ENCODE peak calls at places on chromosomes 16 and 17, in nine cellular contexts. One of them, this sample, is unnamed.

GRCh38 chr16:70706948-70707465 is 21.2 kb upstream of the MTSS2 start:
- DNase-seq in omental fat pad: no peak
- DNase-seq in brain microvascular endothelial cell: peak
- DNase-seq in BJ: peak
- DNase-seq in CD8-positive, alpha-beta T cell: peak
- DNase-seq in progenitor cell of endocrine pancreas: no peak
- DNase-seq in ovary: peak
- DNase-seq in tibial nerve: no peak
- DNase-seq in left lung: no peak
- DNase-seq in this sample: no peak

GRCh38 chr17:75892556-75893224 is 4.1 kb downstream of the TRIM65 start:
- DNase-seq in omental fat pad: no peak
- DNase-seq in brain microvascular endothelial cell: no peak
- DNase-seq in BJ: no peak
- DNase-seq in CD8-positive, alpha-beta T cell: no peak
- DNase-seq in progenitor cell of endocrine pancreas: no peak
- DNase-seq in ovary: no peak
- DNase-seq in tibial nerve: no peak
- DNase-seq in left lung: no peak
- DNase-seq in this sample: no peak

GRCh38 chr17:38459556-38459955 is 31.3 kb downstream of the ARHGAP23 start:
- DNase-seq in omental fat pad: no peak
- DNase-seq in brain microvascular endothelial cell: no peak
- DNase-seq in BJ: no peak
- DNase-seq in CD8-positive, alpha-beta T cell: no peak
- DNase-seq in progenitor cell of endocrine pancreas: no peak
- DNase-seq in ovary: no peak
- DNase-seq in tibial nerve: no peak
- DNase-seq in left lung: no peak
- DNase-seq in this sample: no peak

GRCh38 chr17:81193470-81194224 is 27.6 kb upstream of the AATK start:
- DNase-seq in omental fat pad: no peak
- DNase-seq in brain microvascular endothelial cell: no peak
- DNase-seq in BJ: no peak
- DNase-seq in CD8-positive, alpha-beta T cell: no peak
- DNase-seq in progenitor cell of endocrine pancreas: no peak
- DNase-seq in ovary: no peak
- DNase-seq in tibial nerve: no peak
- DNase-seq in left lung: peak
- DNase-seq in this sample: no peak

GRCh38 chr16:57132470-57132869 is 40.1 kb downstream of the CPNE2 start:
- DNase-seq in omental fat pad: no peak
- DNase-seq in brain microvascular endothelial cell: no peak
- DNase-seq in BJ: no peak
- DNase-seq in CD8-positive, alpha-beta T cell: no peak
- DNase-seq in progenitor cell of endocrine pancreas: no peak
- DNase-seq in ovary: no peak
- DNase-seq in tibial nerve: no peak
- DNase-seq in left lung: peak
- DNase-seq in this sample: no peak

GRCh38 chr17:56176101-56176500 is 22.8 kb downstream of the ANKFN1 start:
- DNase-seq in omental fat pad: no peak
- DNase-seq in brain microvascular endothelial cell: no peak
- DNase-seq in BJ: no peak
- DNase-seq in CD8-positive, alpha-beta T cell: no peak
- DNase-seq in progenitor cell of endocrine pancreas: no peak
- DNase-seq in ovary: no peak
- DNase-seq in tibial nerve: no peak
- DNase-seq in left lung: no peak
- DNase-seq in this sample: no peak

GRCh38 chr16:22232277-22233049 is 26.4 kb downstream of the EEF2K start:
- DNase-seq in omental fat pad: no peak
- DNase-seq in brain microvascular endothelial cell: peak
- DNase-seq in BJ: no peak
- DNase-seq in CD8-positive, alpha-beta T cell: no peak
- DNase-seq in progenitor cell of endocrine pancreas: no peak
- DNase-seq in ovary: no peak
- DNase-seq in tibial nerve: no peak
- DNase-seq in left lung: no peak
- DNase-seq in this sample: no peak

GRCh38 chr17:56793506-56793905 is 40.2 kb downstream of the C17orf67 start:
- DNase-seq in omental fat pad: no peak
- DNase-seq in brain microvascular endothelial cell: no peak
- DNase-seq in BJ: no peak
- DNase-seq in CD8-positive, alpha-beta T cell: no peak
- DNase-seq in progenitor cell of endocrine pancreas: no peak
- DNase-seq in ovary: no peak
- DNase-seq in tibial nerve: no peak
- DNase-seq in left lung: no peak
- DNase-seq in this sample: no peak

GRCh38 chr16:50717109-50717893 is 23.9 kb downstream of the NOD2 start:
- DNase-seq in omental fat pad: no peak
- DNase-seq in brain microvascular endothelial cell: no peak
- DNase-seq in BJ: no peak
- DNase-seq in CD8-positive, alpha-beta T cell: no peak
- DNase-seq in progenitor cell of endocrine pancreas: no peak
- DNase-seq in ovary: no peak
- DNase-seq in tibial nerve: no peak
- DNase-seq in left lung: no peak
- DNase-seq in this sample: no peak

GRCh38 chr17:48484256-48484655 is 46.6 kb downstream of the HOXB1 start:
- DNase-seq in omental fat pad: no peak
- DNase-seq in brain microvascular endothelial cell: peak
- DNase-seq in BJ: no peak
- DNase-seq in CD8-positive, alpha-beta T cell: no peak
- DNase-seq in progenitor cell of endocrine pancreas: no peak
- DNase-seq in ovary: no peak
- DNase-seq in tibial nerve: no peak
- DNase-seq in left lung: no peak
- DNase-seq in this sample: no peak

GRCh38 chr16:71883193-71883848 is 661 bp downstream of the ZNF821 start:
- DNase-seq in omental fat pad: no peak
- DNase-seq in brain microvascular endothelial cell: peak
- DNase-seq in BJ: no peak
- DNase-seq in CD8-positive, alpha-beta T cell: peak
- DNase-seq in progenitor cell of endocrine pancreas: peak
- DNase-seq in ovary: peak
- DNase-seq in tibial nerve: no peak
- DNase-seq in left lung: peak
- DNase-seq in this sample: no peak

GRCh38 chr16:73176577-73177013 is 128.7 kb upstream of the ZFHX3 start:
- DNase-seq in omental fat pad: no peak
- DNase-seq in brain microvascular endothelial cell: peak
- DNase-seq in BJ: peak
- DNase-seq in CD8-positive, alpha-beta T cell: no peak
- DNase-seq in progenitor cell of endocrine pancreas: no peak
- DNase-seq in ovary: no peak
- DNase-seq in tibial nerve: no peak
- DNase-seq in left lung: no peak
- DNase-seq in this sample: no peak

GRCh38 chr16:85751665-85752501 is 987 bp upstream of the C16orf74 start:
- DNase-seq in omental fat pad: no peak
- DNase-seq in brain microvascular endothelial cell: no peak
- DNase-seq in BJ: no peak
- DNase-seq in CD8-positive, alpha-beta T cell: no peak
- DNase-seq in progenitor cell of endocrine pancreas: no peak
- DNase-seq in ovary: no peak
- DNase-seq in tibial nerve: no peak
- DNase-seq in left lung: no peak
- DNase-seq in this sample: no peak

GRCh38 chr17:50205111-50205821 is 3.8 kb upstream of the COL1A1 start:
- DNase-seq in omental fat pad: no peak
- DNase-seq in brain microvascular endothelial cell: no peak
- DNase-seq in BJ: no peak
- DNase-seq in CD8-positive, alpha-beta T cell: no peak
- DNase-seq in progenitor cell of endocrine pancreas: no peak
- DNase-seq in ovary: peak
- DNase-seq in tibial nerve: peak
- DNase-seq in left lung: no peak
- DNase-seq in this sample: no peak

GRCh38 chr16:50771366-50771765 is 29.5 kb downstream of the CYLD start:
- DNase-seq in omental fat pad: no peak
- DNase-seq in brain microvascular endothelial cell: peak
- DNase-seq in BJ: peak
- DNase-seq in CD8-positive, alpha-beta T cell: no peak
- DNase-seq in progenitor cell of endocrine pancreas: no peak
- DNase-seq in ovary: no peak
- DNase-seq in tibial nerve: no peak
- DNase-seq in left lung: no peak
- DNase-seq in this sample: no peak

GRCh38 chr17:42886283-42887176 is 14.1 kb upstream of the G6PC1 start:
- DNase-seq in omental fat pad: no peak
- DNase-seq in brain microvascular endothelial cell: no peak
- DNase-seq in BJ: no peak
- DNase-seq in CD8-positive, alpha-beta T cell: no peak
- DNase-seq in progenitor cell of endocrine pancreas: no peak
- DNase-seq in ovary: no peak
- DNase-seq in tibial nerve: no peak
- DNase-seq in left lung: no peak
- DNase-seq in this sample: no peak

GRCh38 chr16:52293209-52293608 is 253.7 kb downstream of the TOX3 start:
- DNase-seq in omental fat pad: no peak
- DNase-seq in brain microvascular endothelial cell: no peak
- DNase-seq in BJ: no peak
- DNase-seq in CD8-positive, alpha-beta T cell: no peak
- DNase-seq in progenitor cell of endocrine pancreas: no peak
- DNase-seq in ovary: no peak
- DNase-seq in tibial nerve: no peak
- DNase-seq in left lung: no peak
- DNase-seq in this sample: no peak

GRCh38 chr16:81567087-81567486 is 122.5 kb downstream of the CMIP start:
- DNase-seq in omental fat pad: no peak
- DNase-seq in brain microvascular endothelial cell: no peak
- DNase-seq in BJ: no peak
- DNase-seq in CD8-positive, alpha-beta T cell: no peak
- DNase-seq in progenitor cell of endocrine pancreas: no peak
- DNase-seq in ovary: no peak
- DNase-seq in tibial nerve: no peak
- DNase-seq in left lung: no peak
- DNase-seq in this sample: no peak

GRCh38 chr16:57341062-57341440 is 17.5 kb upstream of the CCL22 start:
- DNase-seq in omental fat pad: no peak
- DNase-seq in brain microvascular endothelial cell: no peak
- DNase-seq in BJ: no peak
- DNase-seq in CD8-positive, alpha-beta T cell: no peak
- DNase-seq in progenitor cell of endocrine pancreas: no peak
- DNase-seq in ovary: no peak
- DNase-seq in tibial nerve: no peak
- DNase-seq in left lung: no peak
- DNase-seq in this sample: no peak

GRCh38 chr17:75048396-75048933 is 1.4 kb downstream of the KCTD2 start:
- DNase-seq in omental fat pad: no peak
- DNase-seq in brain microvascular endothelial cell: no peak
- DNase-seq in BJ: no peak
- DNase-seq in CD8-positive, alpha-beta T cell: no peak
- DNase-seq in progenitor cell of endocrine pancreas: no peak
- DNase-seq in ovary: no peak
- DNase-seq in tibial nerve: no peak
- DNase-seq in left lung: no peak
- DNase-seq in this sample: no peak

GRCh38 chr17:9162275-9162985 is 141.1 kb downstream of the NTN1 start:
- DNase-seq in omental fat pad: no peak
- DNase-seq in brain microvascular endothelial cell: no peak
- DNase-seq in BJ: no peak
- DNase-seq in CD8-positive, alpha-beta T cell: no peak
- DNase-seq in progenitor cell of endocrine pancreas: no peak
- DNase-seq in ovary: no peak
- DNase-seq in tibial nerve: peak
- DNase-seq in left lung: no peak
- DNase-seq in this sample: no peak
- TF ChIP-seq CTCF in omental fat pad: no peak
- TF ChIP-seq CTCF in brain microvascular endothelial cell: no peak
- TF ChIP-seq CTCF in BJ: no peak
- TF ChIP-seq CTCF in CD8-positive, alpha-beta T cell: no peak
- TF ChIP-seq CTCF in progenitor cell of endocrine pancreas: peak
- TF ChIP-seq CTCF in ovary: no peak
- TF ChIP-seq CTCF in tibial nerve: no peak
- TF ChIP-seq CTCF in left lung: no peak
- TF ChIP-seq CTCF in this sample: no peak

GRCh38 chr17:44961921-44962350 is 6.2 kb downstream of the C1QL1 start:
- DNase-seq in omental fat pad: no peak
- DNase-seq in brain microvascular endothelial cell: no peak
- DNase-seq in BJ: no peak
- DNase-seq in CD8-positive, alpha-beta T cell: no peak
- DNase-seq in progenitor cell of endocrine pancreas: no peak
- DNase-seq in ovary: no peak
- DNase-seq in tibial nerve: no peak
- DNase-seq in left lung: no peak
- DNase-seq in this sample: peak
- TF ChIP-seq CTCF in omental fat pad: no peak
- TF ChIP-seq CTCF in brain microvascular endothelial cell: peak
- TF ChIP-seq CTCF in BJ: no peak
- TF ChIP-seq CTCF in CD8-positive, alpha-beta T cell: no peak
- TF ChIP-seq CTCF in progenitor cell of endocrine pancreas: no peak
- TF ChIP-seq CTCF in ovary: no peak
- TF ChIP-seq CTCF in tibial nerve: no peak
- TF ChIP-seq CTCF in left lung: no peak
- TF ChIP-seq CTCF in this sample: peak

GRCh38 chr16:1909661-1910231 is 8.5 kb downstream of the HS3ST6 start:
- DNase-seq in omental fat pad: no peak
- DNase-seq in brain microvascular endothelial cell: no peak
- DNase-seq in BJ: no peak
- DNase-seq in CD8-positive, alpha-beta T cell: no peak
- DNase-seq in progenitor cell of endocrine pancreas: no peak
- DNase-seq in ovary: no peak
- DNase-seq in tibial nerve: no peak
- DNase-seq in left lung: no peak
- DNase-seq in this sample: peak
- TF ChIP-seq CTCF in omental fat pad: no peak
- TF ChIP-seq CTCF in brain microvascular endothelial cell: no peak
- TF ChIP-seq CTCF in BJ: no peak
- TF ChIP-seq CTCF in CD8-positive, alpha-beta T cell: no peak
- TF ChIP-seq CTCF in progenitor cell of endocrine pancreas: no peak
- TF ChIP-seq CTCF in ovary: no peak
- TF ChIP-seq CTCF in tibial nerve: no peak
- TF ChIP-seq CTCF in left lung: no peak
- TF ChIP-seq CTCF in this sample: no peak

DNA sequence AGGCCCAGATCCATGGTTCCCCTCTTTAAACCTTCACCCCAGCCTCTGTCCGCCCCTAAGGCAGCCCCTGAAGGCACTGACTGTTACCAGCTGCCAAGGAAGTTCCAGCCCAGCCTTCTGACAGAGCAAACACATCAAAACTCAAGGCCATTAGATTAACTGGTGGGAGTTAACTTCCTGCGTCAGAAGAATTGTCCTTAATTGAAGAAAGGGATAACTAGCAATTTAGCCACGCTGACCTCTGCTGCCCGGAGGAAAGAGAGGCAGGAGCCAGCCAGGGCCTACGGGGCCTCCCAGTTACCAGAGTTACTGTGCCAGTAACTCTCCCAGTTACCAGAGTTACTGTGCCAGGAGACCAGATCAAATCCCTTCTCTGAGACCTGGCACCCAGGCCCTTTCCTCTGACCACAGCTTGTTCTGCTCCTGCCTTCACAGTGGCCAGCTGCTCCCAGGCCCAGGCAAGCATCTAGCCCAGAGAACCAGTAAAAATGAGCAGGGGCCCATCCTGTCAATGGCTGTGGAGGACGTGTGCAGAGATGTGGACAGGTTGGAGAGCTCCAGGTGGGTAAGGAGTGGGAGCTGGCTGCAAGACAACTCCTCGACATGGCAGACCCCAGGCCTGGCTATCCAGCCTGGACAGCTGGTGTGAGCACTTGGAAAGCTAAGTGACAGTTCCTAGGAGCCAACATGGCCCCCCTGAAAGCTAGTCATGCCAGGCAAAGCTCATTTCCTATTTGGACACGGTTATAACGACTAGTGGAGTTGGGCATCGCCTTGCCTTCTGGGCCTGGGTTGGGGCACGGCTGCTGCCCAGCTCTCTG is 2.8 kb upstream of the PITPNM3 start:
- DNase-seq in omental fat pad: no peak
- DNase-seq in brain microvascular endothelial cell: no peak
- DNase-seq in BJ: no peak
- DNase-seq in CD8-positive, alpha-beta T cell: no peak
- DNase-seq in progenitor cell of endocrine pancreas: no peak
- DNase-seq in ovary: peak
- DNase-seq in tibial nerve: no peak
- DNase-seq in left lung: no peak
- DNase-seq in this sample: no peak
- TF ChIP-seq CTCF in omental fat pad: no peak
- TF ChIP-seq CTCF in brain microvascular endothelial cell: no peak
- TF ChIP-seq CTCF in BJ: no peak
- TF ChIP-seq CTCF in CD8-positive, alpha-beta T cell: no peak
- TF ChIP-seq CTCF in progenitor cell of endocrine pancreas: no peak
- TF ChIP-seq CTCF in ovary: no peak
- TF ChIP-seq CTCF in tibial nerve: no peak
- TF ChIP-seq CTCF in left lung: no peak
- TF ChIP-seq CTCF in this sample: no peak

This sample was measured in D721Med.